ENCODE peak calls at places on chromosomes 1 and 21, in six cellular contexts. One of them, this sample, is unnamed. For H3K9me3, the result is how much of the 10 kb centered on the place peaks cover.

GRCh38 chr1:243713470-243714186 is 136.4 kb downstream of the AKT3 start:
- DNase-seq in prostate gland: no peak
- DNase-seq in ovary: no peak
- DNase-seq in OCI-LY7: no peak
- DNase-seq in upper lobe of right lung: no peak
- DNase-seq in fibroblast of lung: peak
- DNase-seq in this sample: no peak

GRCh38 chr1:67889940-67890567 is 56.8 kb upstream of the GNG12 start:
- DNase-seq in upper lobe of right lung: no peak
- DNase-seq in fibroblast of lung: peak
- DNase-seq in prostate gland: no peak
- DNase-seq in OCI-LY7: no peak
- DNase-seq in ovary: no peak
- DNase-seq in this sample: no peak

GRCh38 chr1:17573518-17574041 is 34.1 kb downstream of the ARHGEF10L start:
- DNase-seq in prostate gland: no peak
- DNase-seq in ovary: no peak
- DNase-seq in fibroblast of lung: no peak
- DNase-seq in upper lobe of right lung: no peak
- DNase-seq in OCI-LY7: no peak
- DNase-seq in this sample: no peak

GRCh38 chr1:41455479-41456271 is 28.8 kb downstream of the EDN2 start:
- DNase-seq in fibroblast of lung: peak
- DNase-seq in upper lobe of right lung: no peak
- DNase-seq in ovary: no peak
- DNase-seq in prostate gland: peak
- DNase-seq in OCI-LY7: no peak
- DNase-seq in this sample: no peak

GRCh38 chr1:183877321-183877720 is 72.4 kb downstream of the RGL1 start:
- DNase-seq in fibroblast of lung: peak
- DNase-seq in OCI-LY7: no peak
- DNase-seq in ovary: peak
- DNase-seq in upper lobe of right lung: peak
- DNase-seq in prostate gland: peak
- DNase-seq in this sample: no peak

GRCh38 chr1:186404454-186405051 is 28.9 kb downstream of the ODR4 start:
- DNase-seq in OCI-LY7: peak
- DNase-seq in prostate gland: no peak
- DNase-seq in upper lobe of right lung: no peak
- DNase-seq in ovary: no peak
- DNase-seq in fibroblast of lung: peak
- DNase-seq in this sample: peak

GRCh38 chr1:59455206-59455605 is 158.3 kb downstream of the FGGY start:
- DNase-seq in fibroblast of lung: peak
- DNase-seq in upper lobe of right lung: no peak
- DNase-seq in OCI-LY7: no peak
- DNase-seq in prostate gland: no peak
- DNase-seq in ovary: no peak
- DNase-seq in this sample: no peak

GRCh38 chr21:35511298-35512162 is 462.4 kb upstream of the RUNX1 start:
- DNase-seq in prostate gland: no peak
- DNase-seq in ovary: no peak
- DNase-seq in upper lobe of right lung: no peak
- DNase-seq in fibroblast of lung: peak
- DNase-seq in OCI-LY7: no peak
- DNase-seq in this sample: no peak

GRCh38 chr1:101337968-101338367 is 101.1 kb downstream of the S1PR1 start:
- DNase-seq in upper lobe of right lung: no peak
- DNase-seq in prostate gland: no peak
- DNase-seq in ovary: no peak
- DNase-seq in fibroblast of lung: no peak
- DNase-seq in OCI-LY7: no peak
- DNase-seq in this sample: no peak

GRCh38 chr1:34928066-34928864 is 1.2 kb downstream of the DLGAP3 start:
- DNase-seq in ovary: no peak
- DNase-seq in upper lobe of right lung: no peak
- DNase-seq in OCI-LY7: no peak
- DNase-seq in fibroblast of lung: no peak
- DNase-seq in prostate gland: no peak
- DNase-seq in this sample: no peak

GRCh38 chr1:225422033-225422605 is 5.7 kb downstream of the LBR start:
- DNase-seq in upper lobe of right lung: no peak
- DNase-seq in OCI-LY7: no peak
- DNase-seq in fibroblast of lung: no peak
- DNase-seq in ovary: no peak
- DNase-seq in prostate gland: no peak
- DNase-seq in this sample: no peak
- H3K27ac ChIP-seq in upper lobe of right lung: no peak
- H3K27ac ChIP-seq in OCI-LY7: no peak
- H3K27ac ChIP-seq in fibroblast of lung: no peak
- H3K27ac ChIP-seq in ovary: no peak
- H3K27ac ChIP-seq in prostate gland: no peak
- H3K27ac ChIP-seq in this sample: no peak

GRCh38 chr1:197374428-197374827 is 106.4 kb downstream of the CRB1 start:
- DNase-seq in OCI-LY7: no peak
- DNase-seq in upper lobe of right lung: no peak
- DNase-seq in fibroblast of lung: no peak
- DNase-seq in prostate gland: no peak
- DNase-seq in ovary: no peak
- DNase-seq in this sample: no peak
- H3K4me3 ChIP-seq in OCI-LY7: no peak
- H3K4me3 ChIP-seq in upper lobe of right lung: no peak
- H3K4me3 ChIP-seq in fibroblast of lung: no peak
- H3K4me3 ChIP-seq in prostate gland: no peak
- H3K4me3 ChIP-seq in ovary: no peak
- H3K4me3 ChIP-seq in this sample: no peak

GRCh38 chr1:24874611-24875225 is 55.4 kb downstream of the RUNX3 start:
- DNase-seq in upper lobe of right lung: no peak
- DNase-seq in fibroblast of lung: no peak
- DNase-seq in OCI-LY7: no peak
- DNase-seq in prostate gland: no peak
- DNase-seq in ovary: no peak
- DNase-seq in this sample: no peak
- H3K9me3 ChIP-seq in upper lobe of right lung: under half
- H3K9me3 ChIP-seq in fibroblast of lung: under half
- H3K9me3 ChIP-seq in OCI-LY7: under half
- H3K9me3 ChIP-seq in prostate gland: under half
- H3K9me3 ChIP-seq in ovary: under half
- H3K9me3 ChIP-seq in this sample: under half

GRCh38 chr1:54665852-54666251 is 24.3 kb downstream of the MROH7 start:
- DNase-seq in prostate gland: no peak
- DNase-seq in ovary: no peak
- DNase-seq in OCI-LY7: no peak
- DNase-seq in upper lobe of right lung: no peak
- DNase-seq in fibroblast of lung: no peak
- DNase-seq in this sample: no peak
- H3K27ac ChIP-seq in prostate gland: no peak
- H3K27ac ChIP-seq in ovary: no peak
- H3K27ac ChIP-seq in OCI-LY7: no peak
- H3K27ac ChIP-seq in upper lobe of right lung: no peak
- H3K27ac ChIP-seq in fibroblast of lung: no peak
- H3K27ac ChIP-seq in this sample: no peak

DNA sequence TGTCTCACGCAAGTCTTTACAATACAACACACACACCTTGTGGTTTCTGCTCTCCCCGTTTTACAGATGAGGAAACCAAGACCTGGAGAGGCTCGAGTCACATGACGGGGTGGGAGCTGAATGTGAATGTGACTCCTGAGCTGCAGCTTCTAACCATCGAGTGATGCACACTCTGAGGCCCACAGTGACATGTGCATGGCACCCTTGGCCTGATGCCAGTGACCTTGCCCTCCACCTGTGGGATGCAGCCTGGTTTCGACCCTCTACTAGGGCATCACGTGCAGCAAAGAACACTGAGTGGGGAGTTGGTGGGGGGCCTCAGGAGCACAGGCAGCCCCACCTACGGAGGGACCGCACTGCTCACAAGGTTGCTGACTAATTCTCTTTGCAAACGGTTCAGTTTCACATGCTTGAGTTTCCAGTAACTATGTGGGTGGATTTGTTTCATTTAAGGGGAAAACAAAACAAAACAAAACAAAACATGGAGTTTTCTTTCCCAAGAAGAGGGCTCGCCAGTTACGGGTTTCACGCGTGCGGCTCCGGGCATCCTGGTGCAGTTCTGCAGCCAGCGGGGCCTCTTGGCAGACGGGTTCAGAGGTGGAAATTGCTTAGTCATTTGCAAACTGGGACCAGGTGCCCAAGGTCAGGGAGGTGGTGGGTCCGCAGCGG is 22.9 kb downstream of the SPSB1 start:
- DNase-seq in OCI-LY7: no peak
- DNase-seq in prostate gland: no peak
- DNase-seq in ovary: peak
- DNase-seq in fibroblast of lung: peak
- DNase-seq in upper lobe of right lung: no peak
- DNase-seq in this sample: no peak
- H3K4me3 ChIP-seq in OCI-LY7: no peak
- H3K4me3 ChIP-seq in prostate gland: no peak
- H3K4me3 ChIP-seq in ovary: no peak
- H3K4me3 ChIP-seq in fibroblast of lung: no peak
- H3K4me3 ChIP-seq in upper lobe of right lung: no peak
- H3K4me3 ChIP-seq in this sample: no peak

GRCh38 chr1:235673981-235674380 is 24.4 kb upstream of the GNG4 start:
- DNase-seq in prostate gland: no peak
- DNase-seq in fibroblast of lung: no peak
- DNase-seq in upper lobe of right lung: no peak
- DNase-seq in ovary: no peak
- DNase-seq in OCI-LY7: no peak
- DNase-seq in this sample: no peak
- H3K9me3 ChIP-seq in prostate gland: under half
- H3K9me3 ChIP-seq in fibroblast of lung: under half
- H3K9me3 ChIP-seq in upper lobe of right lung: under half
- H3K9me3 ChIP-seq in ovary: under half
- H3K9me3 ChIP-seq in OCI-LY7: under half
- H3K9me3 ChIP-seq in this sample: half or more

GRCh38 chr1:64538389-64538788 is 68.5 kb downstream of the CACHD1 start:
- DNase-seq in fibroblast of lung: no peak
- DNase-seq in OCI-LY7: no peak
- DNase-seq in ovary: no peak
- DNase-seq in upper lobe of right lung: no peak
- DNase-seq in prostate gland: no peak
- DNase-seq in this sample: peak

GRCh38 chr1:64537942-64538341 is 68.0 kb downstream of the CACHD1 start:
- DNase-seq in ovary: no peak
- DNase-seq in upper lobe of right lung: no peak
- DNase-seq in fibroblast of lung: no peak
- DNase-seq in OCI-LY7: no peak
- DNase-seq in prostate gland: no peak
- DNase-seq in this sample: no peak

GRCh38 chr1:64540265-64540791 is 70.4 kb downstream of the CACHD1 start:
- DNase-seq in prostate gland: no peak
- DNase-seq in fibroblast of lung: peak
- DNase-seq in upper lobe of right lung: no peak
- DNase-seq in OCI-LY7: no peak
- DNase-seq in ovary: no peak
- DNase-seq in this sample: no peak

GRCh38 chr1:64539279-64539678 is 69.3 kb downstream of the CACHD1 start:
- DNase-seq in OCI-LY7: no peak
- DNase-seq in fibroblast of lung: no peak
- DNase-seq in upper lobe of right lung: no peak
- DNase-seq in prostate gland: no peak
- DNase-seq in ovary: no peak
- DNase-seq in this sample: no peak

GRCh38 chr1:64539808-64540207 is 69.9 kb downstream of the CACHD1 start:
- DNase-seq in ovary: peak
- DNase-seq in prostate gland: peak
- DNase-seq in upper lobe of right lung: no peak
- DNase-seq in OCI-LY7: no peak
- DNase-seq in fibroblast of lung: peak
- DNase-seq in this sample: no peak
- H3K27ac ChIP-seq in ovary: peak
- H3K27ac ChIP-seq in prostate gland: no peak
- H3K27ac ChIP-seq in upper lobe of right lung: peak
- H3K27ac ChIP-seq in OCI-LY7: no peak
- H3K27ac ChIP-seq in fibroblast of lung: no peak
- H3K27ac ChIP-seq in this sample: no peak